ENCODE peak calls at places on chromosomes 11 and 22, in eight cellular contexts. I is glutamatergic neuron, H is fibroblast of lung, U is cardiac muscle cell, M is spleen, K is Caco-2, F is A549, O is fibroblast of pulmonary artery. R is an unnamed sample.

GRCh38 chr11:44505591-44506054 is 59.8 kb upstream of the CD82 start:
- DNase-seq in I (no peak), H (peak; percentile 28), U (peak; percentile 54), M (no peak), K (no peak), F (no peak), O (peak; percentile 59), R (no peak)

GRCh38 chr11:8403310-8403709 is 139.6 kb upstream of the LMO1 start:
- DNase-seq in I (no peak), H (peak; percentile 21), U (peak; percentile 20), M (no peak), K (peak; percentile 24), F (no peak), O (peak; percentile 32), R (no peak)

GRCh38 chr11:78886616-78887015 is 312.0 kb upstream of the NARS2 start:
- DNase-seq in I (no peak), H (peak; percentile 54), U (peak; percentile 83), M (no peak), K (no peak), F (no peak), O (peak; percentile 67), R (no peak)

GRCh38 chr22:30159082-30159481 is 78.8 kb downstream of the HORMAD2 start:
- DNase-seq in I (no peak), H (no peak), U (no peak), M (no peak), K (no peak), F (no peak), O (no peak), R (no peak)

GRCh38 chr11:40161855-40162410 is 1297.5 kb downstream of the LRRC4C start:
- DNase-seq in I (no peak), H (no peak), U (no peak), M (no peak), K (no peak), F (no peak), O (no peak), R (no peak)

GRCh38 chr11:127919206-127920000 is 668.0 kb downstream of the ETS1 start:
- DNase-seq in I (no peak), H (peak; percentile 89), U (peak; percentile 56), M (no peak), K (no peak), F (no peak), O (peak; percentile 73), R (no peak)

GRCh38 chr11:78339945-78340344 is 77.7 kb downstream of the GAB2 start:
- DNase-seq in I (no peak), H (no peak), U (no peak), M (no peak), K (no peak), F (no peak), O (no peak), R (no peak)

GRCh38 chr11:22459053-22459452 is 120.9 kb downstream of the SLC17A6 start:
- DNase-seq in I (no peak), H (peak; percentile 28), U (peak; percentile 39), M (no peak), K (no peak), F (no peak), O (peak; percentile 86), R (no peak)

GRCh38 chr11:45778341-45778740 is 26.6 kb upstream of the SLC35C1 start:
- DNase-seq in I (no peak), H (no peak), U (no peak), M (no peak), K (no peak), F (no peak), O (no peak), R (no peak)

GRCh38 chr11:3163241-3163981 is 1.7 kb downstream of the OSBPL5 start:
- DNase-seq in I (peak; percentile 23), H (no peak), U (no peak), M (peak; percentile 75), K (no peak), F (no peak), O (no peak), R (no peak)

GRCh38 chr11:19918302-19919049 is 205.8 kb downstream of the NAV2 start:
- DNase-seq in I (no peak), H (no peak), U (peak; percentile 67), M (no peak), K (no peak), F (no peak), O (peak; percentile 64), R (no peak)

GRCh38 chr11:55707029-55707428 is 45.0 kb downstream of the OR4C6 start:
- DNase-seq in I (no peak), H (peak; percentile 34), U (peak; percentile 40), M (no peak), K (peak; percentile 51), F (peak; percentile 4), O (peak; percentile 57), R (no peak)

GRCh38 chr11:117170210-117170609 is 8.3 kb upstream of the SIDT2 start:
- DNase-seq in I (no peak), H (no peak), U (peak; percentile 25), M (no peak), K (no peak), F (no peak), O (no peak), R (no peak)

DNA sequence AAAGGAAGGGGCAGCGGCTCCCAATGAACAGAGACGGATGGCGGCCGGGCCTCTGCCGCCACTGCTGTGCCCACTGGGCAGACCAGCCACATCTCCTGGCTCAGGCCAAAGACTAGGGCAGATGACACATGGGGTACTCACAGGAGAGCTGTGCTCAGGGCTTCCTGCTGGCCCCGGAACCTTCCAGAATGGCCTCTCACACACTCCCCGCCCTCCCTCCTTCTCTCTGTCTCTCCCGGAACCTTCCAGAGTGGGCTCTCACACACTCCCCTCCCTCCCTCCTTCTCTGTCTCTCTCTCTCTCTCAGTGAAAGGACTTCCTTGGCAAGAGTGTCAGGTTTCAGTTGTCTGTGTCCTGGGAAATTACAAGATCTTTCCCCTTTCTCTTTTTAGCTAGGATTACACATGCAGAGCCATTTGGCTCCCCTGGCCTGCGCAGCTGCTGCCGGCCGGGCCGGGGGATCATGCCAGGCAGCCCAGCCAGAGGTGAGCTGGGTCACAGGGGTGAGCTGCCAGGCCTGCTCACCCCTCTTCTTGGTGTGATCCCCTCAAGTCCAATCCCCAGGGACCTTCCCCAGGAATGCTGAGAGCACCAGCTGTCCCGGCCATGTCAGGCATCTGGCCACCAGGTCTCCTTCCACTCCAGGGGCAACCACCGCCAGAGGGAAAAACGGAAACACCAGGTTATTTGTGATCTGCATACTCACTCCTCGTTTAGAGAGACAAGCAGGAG is 45.3 kb upstream of the ADA2 start:
- DNase-seq in I (peak; percentile 74), H (peak; percentile 72), U (peak; percentile 64), M (no peak), K (no peak), F (no peak), O (peak; percentile 21), R (peak; percentile 47)
- TF ChIP-seq CTCF in I (peak; percentile 31), H (no peak), U (no peak), M (no peak), K (no peak), F (no peak), O (no peak), R (no peak)

DNA sequence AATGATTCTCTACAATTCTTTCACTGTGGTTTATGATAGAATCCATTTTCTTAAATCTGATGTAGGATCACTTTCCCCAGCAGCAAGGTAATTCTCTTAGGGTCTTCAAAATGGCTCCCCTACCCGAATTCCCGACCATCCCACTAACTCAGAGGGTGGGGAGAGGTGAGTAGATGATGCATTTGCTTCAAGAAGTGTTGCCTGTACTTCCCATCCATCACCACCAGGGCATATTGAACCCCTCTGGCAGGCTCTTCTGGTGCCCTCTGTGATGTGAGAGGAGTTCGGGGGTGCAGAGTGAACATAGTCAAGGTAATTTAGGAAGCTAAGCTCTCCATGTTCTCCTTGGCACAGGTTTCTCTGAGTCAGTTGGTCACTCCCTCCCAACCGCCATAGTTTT is 52.3 kb downstream of the ZNRF3 start:
- DNase-seq in I (no peak), H (no peak), U (no peak), M (no peak), K (no peak), F (no peak), O (no peak), R (no peak)
- TF ChIP-seq CTCF in I (peak; percentile 49), H (peak; percentile 25), U (peak; percentile 27), M (no peak), K (no peak), F (no peak), O (peak; percentile 33), R (peak; percentile 41)

DNA sequence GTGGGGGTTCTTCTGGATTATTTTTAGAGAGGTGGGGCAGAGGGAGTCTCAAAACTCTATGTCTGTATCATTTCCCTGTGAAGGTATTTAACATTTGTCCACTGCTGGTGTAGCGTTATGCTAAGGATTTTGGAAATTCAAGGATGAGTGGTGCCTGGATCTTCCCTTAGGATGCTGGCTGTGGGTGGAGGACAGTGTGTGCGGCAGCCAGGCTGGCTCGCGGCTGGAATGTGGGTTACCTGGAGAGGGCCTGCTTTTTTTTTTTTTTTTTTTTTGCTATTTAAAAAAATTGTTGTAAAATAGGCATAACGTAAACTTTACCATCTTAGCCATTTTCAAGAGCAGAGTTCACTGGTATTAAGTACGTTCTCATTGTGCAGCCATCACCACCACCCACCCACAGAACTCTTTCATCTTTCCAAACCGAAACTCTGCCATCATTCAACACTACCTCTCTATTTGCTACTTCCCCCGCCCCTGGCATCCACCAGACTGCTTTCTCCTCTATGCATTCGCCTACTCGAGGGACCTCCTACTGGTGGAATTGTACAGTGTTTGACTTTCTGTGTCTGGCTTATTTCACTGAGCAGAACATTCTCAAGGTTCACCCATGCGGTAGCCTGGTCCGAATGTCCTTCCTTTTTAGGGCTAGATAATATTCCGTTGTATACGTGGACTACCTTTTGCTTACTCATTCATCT is 67.1 kb downstream of the PARVB start:
- DNase-seq in I (no peak), H (no peak), U (peak; percentile 21), M (no peak), K (peak; percentile 32), F (peak; percentile 32), O (peak; percentile 31), R (peak; percentile 38)
- TF ChIP-seq CTCF in I (peak; percentile 40), H (peak; percentile 40), U (peak; percentile 27), M (no peak), K (peak; percentile 36), F (no peak), O (peak; percentile 36), R (peak; percentile 39)

GRCh38 chr11:57667065-57667714 is 724 bp upstream of the ZDHHC5 start:
- DNase-seq in I (peak; percentile 89), H (peak; percentile 100), U (peak; percentile 100), M (peak; percentile 97), K (peak; percentile 96), F (peak; percentile 96), O (peak; percentile 100), R (peak; percentile 86)

GRCh38 chr11:57658023-57658361 is 430 bp downstream of the CLP1 start:
- DNase-seq in I (no peak), H (no peak), U (no peak), M (no peak), K (no peak), F (no peak), O (no peak), R (no peak)

GRCh38 chr11:57659669-57660068 is 2.1 kb downstream of the CLP1 start:
- DNase-seq in I (no peak), H (no peak), U (no peak), M (peak; percentile 82), K (no peak), F (no peak), O (no peak), R (no peak)

GRCh38 chr11:57663975-57664374 is 3.9 kb upstream of the ZDHHC5 start:
- DNase-seq in I (no peak), H (no peak), U (no peak), M (no peak), K (no peak), F (no peak), O (no peak), R (no peak)

DNA sequence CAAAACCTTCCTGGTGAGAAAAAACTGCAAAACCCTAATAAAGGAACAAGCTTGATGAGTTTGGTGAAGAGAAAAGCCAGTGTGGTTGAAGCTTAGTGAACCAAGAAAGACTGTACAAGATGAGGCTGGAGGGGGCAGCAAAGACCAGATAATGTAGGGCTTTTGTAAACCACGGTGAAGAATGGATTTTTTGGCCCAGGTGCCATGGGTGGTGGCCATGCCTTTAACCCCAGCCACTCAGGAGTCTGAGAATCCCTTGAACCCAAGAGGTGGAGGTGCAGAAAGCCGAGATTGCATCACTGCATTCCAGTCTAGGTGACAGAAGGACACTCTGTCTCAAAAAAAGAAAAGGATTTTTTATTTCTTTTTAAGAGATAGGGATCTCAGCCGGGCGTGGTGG is 5.0 kb upstream of the ZDHHC5 start:
- DNase-seq in I (no peak), H (no peak), U (no peak), M (no peak), K (peak; percentile 58), F (no peak), O (no peak), R (no peak)
- TF ChIP-seq CTCF in I (no peak), H (no peak), U (no peak), M (no peak), K (peak; percentile 28), F (no peak), O (peak; percentile 3), R (no peak)

R was measured in endothelial cell.